ENCODE peak calls at places on chromosomes 12 and 14, in eight cellular contexts. K, L, D, W, X, U, A and I are unnamed samples. For H3K9me3 and H3K4me1, the result is how much of the 10 kb centered on the place peaks cover.

GRCh38 chr14:77495354-77495753 is 3.3 kb downstream of the ISM2 start:
- DNase-seq in L (no peak), D (no peak), W (no peak), U (no peak), X (no peak), A (no peak), K (no peak), I (no peak)

GRCh38 chr12:11836282-11836963 is 186.9 kb downstream of the ETV6 start:
- DNase-seq in X (peak), K (no peak), W (no peak), D (peak), L (no peak), U (peak), A (no peak), I (no peak)

GRCh38 chr12:31362759-31363415 is 36.9 kb upstream of the SINHCAF start:
- DNase-seq in W (peak), D (peak), K (no peak), A (peak), U (no peak), L (peak), X (peak), I (no peak)

GRCh38 chr14:68815288-68816182 is 22.7 kb upstream of the ZFP36L1 start:
- DNase-seq in X (no peak), U (no peak), K (no peak), L (no peak), W (no peak), D (peak), A (no peak), I (no peak)

GRCh38 chr14:105083926-105084685 is 18.9 kb upstream of the GPR132 start:
- DNase-seq in K (peak), U (no peak), D (peak), L (no peak), X (no peak), A (no peak), W (no peak), I (no peak)

GRCh38 chr12:92524489-92524888 is 178.3 kb upstream of the PLEKHG7 start:
- DNase-seq in L (no peak), U (no peak), X (no peak), A (no peak), K (no peak), W (no peak), D (no peak), I (no peak)

GRCh38 chr14:100605706-100606686 is 18.8 kb upstream of the BEGAIN start:
- DNase-seq in X (no peak), D (peak), U (no peak), K (peak), A (no peak), W (no peak), L (no peak), I (peak)

GRCh38 chr14:103123128-103123633 is at the start of gene TNFAIP2:
- DNase-seq in U (peak), L (no peak), K (peak), X (peak), D (no peak), W (no peak), A (no peak), I (no peak)

GRCh38 chr12:13282861-13283260 is 86.3 kb downstream of the EMP1 start:
- DNase-seq in W (no peak), A (no peak), L (no peak), X (no peak), U (no peak), K (no peak), D (peak), I (no peak)

GRCh38 chr14:68363841-68364711 is 428.8 kb downstream of the ZFP36L1 start:
- DNase-seq in U (peak), W (peak), D (peak), K (no peak), X (peak), A (no peak), L (peak), I (peak)

GRCh38 chr12:96197503-96198272 is 3.5 kb downstream of the ELK3 start:
- DNase-seq in D (no peak), A (peak), K (no peak), X (no peak), W (no peak), U (no peak), L (no peak), I (no peak)

GRCh38 chr14:101175731-101176534 is 272.4 kb upstream of the RTL1 start:
- DNase-seq in L (no peak), X (no peak), W (no peak), A (no peak), D (no peak), K (no peak), U (no peak), I (no peak)

GRCh38 chr12:14171111-14171510 is 189.7 kb upstream of the GRIN2B start:
- DNase-seq in X (no peak), K (no peak), A (no peak), U (no peak), L (no peak), W (no peak), D (no peak), I (no peak)

GRCh38 chr12:103868215-103868614 is 27.2 kb upstream of the NT5DC3 start:
- DNase-seq in K (no peak), D (no peak), W (no peak), U (no peak), X (no peak), L (no peak), A (no peak), I (no peak)

GRCh38 chr12:108112815-108113556 is 16.1 kb upstream of the WSCD2 start:
- DNase-seq in D (peak), W (peak), U (no peak), X (peak), K (no peak), A (no peak), L (peak), I (no peak)

GRCh38 chr12:27176765-27177164 is 67.3 kb upstream of the STK38L start:
- DNase-seq in K (no peak), L (no peak), D (no peak), U (no peak), W (no peak), A (peak), X (no peak), I (no peak)

GRCh38 chr12:117309276-117309885 is 52.0 kb downstream of the NOS1 start:
- DNase-seq in K (no peak), D (no peak), U (no peak), X (no peak), W (no peak), A (no peak), L (no peak), I (no peak)

GRCh38 chr12:120229071-120229582 is 28.2 kb upstream of the RPLP0 start:
- DNase-seq in W (no peak), U (peak), L (peak), K (no peak), A (peak), X (peak), D (no peak), I (no peak)

GRCh38 chr12:56448860-56449621 is at the start of gene TIMELESS:
- DNase-seq in U (peak), D (peak), L (peak), X (peak), A (peak), W (peak), K (peak), I (peak)

GRCh38 chr14:84807673-84808072 is 722.3 kb upstream of the FLRT2 start:
- DNase-seq in D (no peak), U (peak), K (no peak), W (no peak), L (no peak), X (no peak), A (no peak), I (no peak)

GRCh38 chr14:68075382-68076029 is 255.9 kb downstream of the RAD51B start:
- DNase-seq in W (no peak), U (no peak), K (no peak), D (peak), L (no peak), A (no peak), X (no peak), I (no peak)

GRCh38 chr14:83827383-83827782 is 1702.6 kb upstream of the FLRT2 start:
- DNase-seq in W (no peak), A (no peak), U (no peak), D (no peak), X (no peak), K (no peak), L (no peak), I (no peak)

GRCh38 chr14:34874386-34875030 is 652 bp downstream of the BAZ1A start:
- DNase-seq in D (peak), U (peak), W (peak), A (peak), L (peak), X (peak), K (peak), I (peak)

GRCh38 chr14:29802211-29802610 is 125.4 kb downstream of the PRKD1 start:
- DNase-seq in K (no peak), L (no peak), A (no peak), D (no peak), X (no peak), W (no peak), U (no peak), I (no peak)

GRCh38 chr12:15088115-15088514 is 115.3 kb downstream of the PDE6H start:
- DNase-seq in K (no peak), U (no peak), L (no peak), D (no peak), A (no peak), X (no peak), W (no peak), I (no peak)

GRCh38 chr14:97486601-97487120 is 689.5 kb downstream of the VRK1 start:
- DNase-seq in D (no peak), W (no peak), A (no peak), X (no peak), L (no peak), K (no peak), U (no peak), I (no peak)

GRCh38 chr14:100810861-100811461 is 15.0 kb upstream of the MEG3 start:
- DNase-seq in D (no peak), A (no peak), W (no peak), X (no peak), L (no peak), U (no peak), K (no peak), I (no peak)

GRCh38 chr12:48903363-48903981 is 21.8 kb downstream of the FKBP11 start:
- DNase-seq in A (no peak), K (no peak), L (no peak), W (no peak), X (no peak), U (no peak), D (no peak), I (no peak)

GRCh38 chr12:9646794-9647622 is 22.5 kb upstream of the CLEC2D start:
- DNase-seq in X (no peak), W (peak), L (peak), A (no peak), D (peak), U (no peak), K (no peak), I (no peak)

GRCh38 chr14:100900837-100901390 is 2.6 kb downstream of the RTL1 start:
- DNase-seq in A (no peak), D (peak), U (no peak), W (peak), X (no peak), K (peak), L (peak), I (no peak)

GRCh38 chr14:103705158-103705523 is 10.1 kb downstream of the XRCC3 start:
- DNase-seq in D (no peak), X (peak), K (no peak), U (peak), W (no peak), L (no peak), A (no peak), I (no peak)

GRCh38 chr12:77521458-77522115 is 309.1 kb upstream of the NAV3 start:
- DNase-seq in A (no peak), L (no peak), U (no peak), W (no peak), K (no peak), D (no peak), X (no peak), I (no peak)

GRCh38 chr12:7136676-7137075 is 6.5 kb downstream of the CLSTN3 start:
- DNase-seq in W (no peak), K (no peak), U (no peak), L (no peak), D (no peak), X (peak), A (no peak), I (no peak)

GRCh38 chr14:73238262-73238852 is 1.1 kb downstream of the PAPLN start:
- DNase-seq in X (no peak), A (peak), L (peak), W (no peak), U (no peak), D (no peak), K (no peak), I (no peak)

GRCh38 chr12:12985817-12986408 is 14.2 kb downstream of the HEBP1 start:
- DNase-seq in A (no peak), X (no peak), D (peak), W (no peak), L (peak), K (no peak), U (no peak), I (no peak)

GRCh38 chr14:86654558-86655184 is 1124.7 kb downstream of the FLRT2 start:
- DNase-seq in L (peak), K (no peak), A (peak), X (no peak), U (peak), D (peak), W (peak), I (no peak)

GRCh38 chr12:25830456-25830855 is 128.0 kb upstream of the RASSF8 start:
- DNase-seq in W (no peak), L (no peak), K (no peak), U (no peak), X (no peak), D (no peak), A (no peak), I (no peak)

GRCh38 chr12:34372003-34372402 is 349.7 kb downstream of the ALG10 start:
- DNase-seq in X (no peak), A (no peak), W (no peak), U (no peak), L (no peak), K (no peak), D (no peak), I (no peak)
- H3K9me3 ChIP-seq in X (under half), A (half or more), W (under half), U (under half), L (under half), K (half or more), D (under half), I (under half)

GRCh38 chr12:47902131-47902639 is 2.6 kb downstream of the VDR start:
- DNase-seq in L (no peak), A (no peak), U (no peak), K (no peak), W (no peak), X (no peak), D (peak), I (no peak)

GRCh38 chr12:47901285-47902093 is 3.3 kb downstream of the VDR start:
- DNase-seq in D (peak), X (no peak), A (no peak), L (no peak), U (no peak), W (no peak), K (no peak), I (no peak)

GRCh38 chr12:47899466-47899865 is 5.3 kb downstream of the VDR start:
- DNase-seq in K (no peak), U (no peak), X (no peak), A (no peak), D (no peak), W (no peak), L (no peak), I (no peak)

GRCh38 chr12:47900101-47900479 is 4.7 kb downstream of the VDR start:
- DNase-seq in W (no peak), X (no peak), U (no peak), A (no peak), L (no peak), K (no peak), D (no peak), I (no peak)

GRCh38 chr12:47900480-47901129 is 4.2 kb downstream of the VDR start:
- DNase-seq in X (no peak), U (no peak), W (no peak), D (peak), K (no peak), A (peak), L (peak), I (no peak)
- H3K4me1 ChIP-seq in X (under half), U (under half), W (under half), D (under half), K (half or more), A (half or more), L (under half), I (under half)

GRCh38 chr14:75430106-75430505 is 2.3 kb downstream of the JDP2 start:
- DNase-seq in K (peak), L (peak), A (no peak), W (no peak), U (no peak), X (peak), D (no peak), I (peak)
- H3K27ac ChIP-seq in K (peak), L (peak), A (no peak), W (no peak), U (peak), X (peak), D (no peak), I (peak)

GRCh38 chr14:98835825-98836100 is 436.2 kb downstream of the BCL11B start:
- DNase-seq in D (no peak), K (no peak), X (no peak), L (no peak), W (no peak), U (no peak), A (no peak), I (no peak)

GRCh38 chr14:98840511-98840910 is 431.5 kb downstream of the BCL11B start:
- DNase-seq in K (no peak), U (no peak), W (no peak), A (no peak), D (no peak), X (no peak), L (no peak), I (no peak)

GRCh38 chr14:98834119-98834518 is 437.9 kb downstream of the BCL11B start:
- DNase-seq in L (no peak), U (no peak), X (no peak), D (no peak), W (no peak), K (no peak), A (peak), I (no peak)

GRCh38 chr14:98835051-98835824 is 436.8 kb downstream of the BCL11B start:
- DNase-seq in D (peak), K (no peak), L (no peak), U (no peak), X (no peak), A (no peak), W (no peak), I (no peak)

GRCh38 chr14:98840076-98840475 is 431.9 kb downstream of the BCL11B start:
- DNase-seq in A (no peak), U (no peak), L (no peak), K (no peak), D (peak), W (no peak), X (no peak), I (no peak)
- H3K9me3 ChIP-seq in A (under half), U (under half), L (under half), K (under half), D (under half), W (under half), X (under half), I (under half)

GRCh38 chr12:1634590-1635191 is 5.7 kb downstream of the WNT5B start:
- DNase-seq in L (peak), A (peak), U (peak), D (peak), K (peak), W (no peak), X (peak), I (peak)
- H3K4me1 ChIP-seq in L (under half), A (under half), U (under half), D (under half), K (under half), W (under half), X (under half), I (under half)

GRCh38 chr14:90647469-90647868 is 168.8 kb downstream of the TTC7B start:
- DNase-seq in L (no peak), D (no peak), U (no peak), X (no peak), W (no peak), A (no peak), K (no peak), I (no peak)
- H3K27ac ChIP-seq in L (no peak), D (no peak), U (no peak), X (no peak), W (no peak), A (no peak), K (no peak), I (no peak)